ENCODE peak calls at places on chromosomes 11 and 22, in ten cellular contexts. W, Y, M, P, N, I, L, D, U and E are unnamed samples.

GRCh38 chr11:130037058-130037457 is 32.6 kb upstream of the APLP2 start:
- DNase-seq in D (no peak), I (peak; percentile 44), P (no peak), U (no peak), M (no peak), Y (no peak), N (no peak), W (peak; percentile 48), L (peak; percentile 51), E (no peak)

GRCh38 chr11:413120-414081 is 1.4 kb downstream of the SIGIRR start:
- DNase-seq in I (no peak), M (peak; percentile 4), Y (no peak), U (no peak), P (no peak), L (no peak), D (no peak), W (no peak), N (no peak), E (no peak)

GRCh38 chr11:134034496-134035381 is 34.1 kb upstream of the JAM3 start:
- DNase-seq in I (no peak), N (no peak), D (no peak), M (peak; percentile 90), L (no peak), U (no peak), W (no peak), Y (no peak), P (peak; percentile 26), E (no peak)

GRCh38 chr11:17791144-17791543 is 56.6 kb downstream of the KCNC1 start:
- DNase-seq in M (no peak), N (no peak), W (no peak), D (no peak), I (no peak), L (no peak), U (no peak), Y (no peak), P (no peak), E (no peak)

GRCh38 chr11:100730266-100730665 is 43.2 kb downstream of the ARHGAP42 start:
- DNase-seq in N (no peak), W (no peak), Y (no peak), D (no peak), M (no peak), I (no peak), U (no peak), L (peak; percentile 61), P (no peak), E (no peak)

GRCh38 chr11:67372993-67373915 is at the start of gene CLCF1:
- DNase-seq in L (peak; percentile 79), U (peak; percentile 40), W (peak; percentile 81), D (peak; percentile 83), M (peak; percentile 71), P (peak; percentile 71), I (peak; percentile 71), N (no peak), Y (no peak), E (peak; percentile 68)

GRCh38 chr11:69008774-69009440 is 4.1 kb downstream of the MRGPRF start:
- DNase-seq in Y (peak; percentile 91), M (peak; percentile 70), I (peak; percentile 80), W (peak; percentile 70), P (no peak), U (peak; percentile 66), D (no peak), N (peak; percentile 22), L (peak; percentile 98), E (no peak)

GRCh38 chr11:6601041-6601461 is 2.4 kb downstream of the RRP8 start:
- DNase-seq in Y (no peak), D (no peak), M (no peak), I (peak; percentile 16), P (no peak), L (no peak), W (no peak), U (no peak), N (no peak), E (no peak)

GRCh38 chr11:27541790-27542189 is 35.2 kb upstream of the LIN7C start:
- DNase-seq in U (no peak), D (no peak), Y (no peak), N (no peak), I (no peak), W (no peak), P (no peak), L (no peak), M (no peak), E (no peak)

GRCh38 chr11:118152552-118153471 is at the start of gene SCN4B:
- DNase-seq in L (peak; percentile 41), P (no peak), W (peak; percentile 68), Y (no peak), D (peak; percentile 92), N (no peak), M (peak; percentile 62), U (no peak), I (peak; percentile 55), E (peak; percentile 82)

GRCh38 chr11:82577246-82577645 is 156.4 kb downstream of the FAM181B start:
- DNase-seq in M (no peak), L (no peak), Y (no peak), D (no peak), U (no peak), W (peak; percentile 36), N (no peak), I (no peak), P (no peak), E (peak; percentile 44)

GRCh38 chr11:28529046-28529445 is 420.9 kb downstream of the METTL15 start:
- DNase-seq in D (peak; percentile 11), M (no peak), N (no peak), I (no peak), Y (no peak), U (no peak), W (no peak), P (no peak), L (peak; percentile 62), E (no peak)

GRCh38 chr11:33936745-33937612 is 45.1 kb upstream of the LMO2 start:
- DNase-seq in W (no peak), M (peak; percentile 46), L (peak; percentile 29), U (no peak), N (no peak), I (peak; percentile 30), Y (peak; percentile 79), D (no peak), P (no peak), E (peak; percentile 24)

GRCh38 chr22:24706050-24706449 is 68.5 kb downstream of the PIWIL3 start:
- DNase-seq in M (no peak), L (no peak), U (no peak), I (no peak), D (peak; percentile 81), P (no peak), N (no peak), W (no peak), Y (no peak), E (peak; percentile 30)

GRCh38 chr11:67167086-67167485 is 48.0 kb downstream of the KDM2A start:
- DNase-seq in L (no peak), P (no peak), Y (no peak), D (no peak), M (no peak), W (no peak), I (no peak), U (no peak), N (no peak), E (no peak)

GRCh38 chr11:92225563-92226308 is 1.1 kb downstream of the FAT3 start:
- DNase-seq in P (no peak), I (peak; percentile 17), W (peak; percentile 37), L (peak; percentile 34), N (no peak), D (peak; percentile 77), M (no peak), U (peak; percentile 12), Y (peak; percentile 72), E (peak; percentile 45)
- H3K27me3 ChIP-seq in P (no peaks in the 10 kb centered on the region), I (peaks cover 48% of the 10 kb centered on the region), W (no peaks in the 10 kb centered on the region), L (no peaks in the 10 kb centered on the region), N (peaks cover 19% of the 10 kb centered on the region), D (peaks cover 27% of the 10 kb centered on the region), M (no peaks in the 10 kb centered on the region), U (peaks cover 78% of the 10 kb centered on the region), Y (peaks cover 94% of the 10 kb centered on the region), E (peaks cover 34% of the 10 kb centered on the region)

DNA sequence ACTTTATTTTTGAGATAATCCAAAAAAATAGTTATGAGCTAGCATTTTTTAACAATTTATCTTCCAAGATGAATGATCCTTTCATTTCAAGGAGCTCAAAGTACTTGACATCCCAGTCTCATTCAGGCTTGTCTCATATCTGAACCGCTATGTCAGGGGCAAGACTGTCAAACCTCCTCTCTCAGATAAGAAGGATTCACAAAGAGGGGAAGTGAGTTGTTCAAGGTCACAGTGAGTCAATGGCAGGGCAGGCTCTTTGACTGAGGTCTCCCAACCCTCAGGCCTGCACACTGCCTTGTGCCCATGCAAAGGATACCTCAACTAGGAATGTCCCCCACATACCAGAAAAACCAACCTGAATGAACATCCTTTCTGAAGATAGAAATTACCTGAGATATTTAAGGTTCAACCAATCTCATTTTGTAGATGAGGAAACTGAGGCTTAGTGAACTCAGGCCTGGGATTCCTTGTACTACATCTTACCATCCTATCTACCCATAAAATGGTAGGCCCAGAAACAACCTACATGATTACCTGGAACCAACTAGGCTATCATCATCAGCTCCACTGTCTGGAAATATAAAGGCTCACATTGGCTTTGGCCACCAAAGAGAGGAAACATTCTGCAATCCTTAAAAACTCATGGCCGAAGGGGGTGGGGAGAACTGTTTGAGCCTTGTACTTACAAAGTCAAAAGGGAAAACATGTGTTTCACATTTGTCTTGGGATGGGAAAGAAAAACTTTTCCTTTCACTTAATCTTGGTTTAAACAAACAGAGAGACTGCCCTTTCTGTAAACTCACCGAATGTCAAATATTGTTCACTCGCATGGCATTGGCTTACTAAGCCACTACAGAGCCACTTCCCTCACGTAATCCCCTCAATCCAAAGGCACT is 51.1 kb downstream of the LIF start:
- DNase-seq in P (peak; percentile 26), Y (no peak), U (no peak), M (no peak), W (no peak), N (no peak), D (no peak), I (no peak), L (peak; percentile 25), E (no peak)
- TF ChIP-seq CTCF in P (no peak), Y (no peak), U (no peak), M (no peak), W (no peak), N (no peak), D (no peak), I (no peak), L (no peak), E (no peak)

DNA sequence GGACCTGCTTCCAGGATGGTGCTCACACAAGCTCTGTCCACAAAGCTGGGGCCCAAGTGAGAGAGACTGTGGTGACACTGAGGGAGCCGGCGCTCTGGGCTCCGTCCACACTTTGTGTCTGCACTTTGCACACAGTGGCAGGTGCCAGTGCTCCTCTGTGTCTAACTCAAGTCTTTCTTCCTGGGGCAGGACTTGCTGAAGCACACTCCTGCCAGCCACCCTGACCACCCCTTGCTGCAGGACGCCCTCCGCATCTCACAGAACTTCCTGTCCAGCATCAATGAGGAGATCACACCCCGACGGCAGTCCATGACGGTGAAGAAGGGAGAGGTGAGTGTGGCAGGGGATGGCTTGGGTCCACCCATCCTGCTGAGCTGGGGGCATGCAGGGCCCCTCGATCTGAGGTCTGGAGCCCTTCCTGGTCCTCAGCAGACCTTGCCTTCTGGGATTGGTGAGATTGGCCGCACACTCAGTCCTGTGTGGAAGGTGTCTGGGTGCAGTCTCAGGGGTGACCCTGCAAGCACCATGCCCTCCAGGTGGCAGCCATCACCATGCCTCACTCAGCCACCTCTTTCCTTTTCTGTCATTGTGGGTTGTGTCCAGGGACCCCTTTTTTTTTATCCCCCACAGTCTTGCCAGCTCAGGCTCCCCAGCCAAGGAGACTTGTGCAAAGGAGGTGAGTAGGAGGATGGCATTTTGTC is 93.3 kb downstream of the BCR start:
- DNase-seq in D (no peak), M (no peak), Y (no peak), I (no peak), L (no peak), N (no peak), W (no peak), U (no peak), P (no peak), E (no peak)
- H3K36me3 ChIP-seq in D (peaks cover 3% of the 10 kb centered on the region), M (peaks cover 14% of the 10 kb centered on the region), Y (peaks cover 87% of the 10 kb centered on the region), I (peaks cover 7% of the 10 kb centered on the region), L (peaks cover 12% of the 10 kb centered on the region), N (peaks cover 8% of the 10 kb centered on the region), W (no peaks in the 10 kb centered on the region), U (peaks cover 97% of the 10 kb centered on the region), P (peaks cover 4% of the 10 kb centered on the region), E (peaks cover 76% of the 10 kb centered on the region)

GRCh38 chr11:63602296-63602695 is 11.9 kb downstream of the PLAAT3 start:
- DNase-seq in L (peak; percentile 47), D (no peak), N (no peak), I (no peak), U (no peak), M (no peak), W (no peak), P (no peak), Y (no peak), E (no peak)
- H3K27me3 ChIP-seq in L (no peaks in the 10 kb centered on the region), D (no peaks in the 10 kb centered on the region), N (no peaks in the 10 kb centered on the region), I (no peaks in the 10 kb centered on the region), U (no peaks in the 10 kb centered on the region), M (no peaks in the 10 kb centered on the region), W (no peaks in the 10 kb centered on the region), P (no peaks in the 10 kb centered on the region), Y (no peaks in the 10 kb centered on the region), E (no peaks in the 10 kb centered on the region)